ENCODE peak calls at places on chromosomes 12 and 14, in ten cellular contexts. One of them, this sample, is unnamed.

GRCh38 chr14:82913396-82913795 is 1379.7 kb upstream of the SEL1L start:
- DNase-seq in Peyer's patch: no peak
- DNase-seq in K562: no peak
- DNase-seq in esophagus squamous epithelium: no peak
- DNase-seq in suprapubic skin: no peak
- DNase-seq in stomach: no peak
- DNase-seq in HCT116: no peak
- DNase-seq in body of pancreas: no peak
- DNase-seq in HepG2: no peak
- DNase-seq in uterus: no peak
- DNase-seq in this sample: no peak

GRCh38 chr12:2185751-2186341 is 133.1 kb downstream of the CACNA1C start:
- DNase-seq in uterus: no peak
- DNase-seq in HCT116: no peak
- DNase-seq in Peyer's patch: no peak
- DNase-seq in HepG2: no peak
- DNase-seq in esophagus squamous epithelium: no peak
- DNase-seq in K562: no peak
- DNase-seq in suprapubic skin: no peak
- DNase-seq in body of pancreas: no peak
- DNase-seq in stomach: no peak
- DNase-seq in this sample: no peak

GRCh38 chr14:91392623-91393303 is 24.9 kb downstream of the CCDC88C start:
- DNase-seq in HepG2: no peak
- DNase-seq in uterus: no peak
- DNase-seq in Peyer's patch: no peak
- DNase-seq in HCT116: no peak
- DNase-seq in stomach: no peak
- DNase-seq in K562: no peak
- DNase-seq in body of pancreas: no peak
- DNase-seq in esophagus squamous epithelium: no peak
- DNase-seq in suprapubic skin: no peak
- DNase-seq in this sample: no peak

GRCh38 chr14:73785336-73785833 is 66.2 kb upstream of the PTGR2 start:
- DNase-seq in esophagus squamous epithelium: no peak
- DNase-seq in stomach: no peak
- DNase-seq in K562: peak; percentile 50
- DNase-seq in body of pancreas: peak; percentile 54
- DNase-seq in HepG2: peak; percentile 50
- DNase-seq in HCT116: no peak
- DNase-seq in suprapubic skin: no peak
- DNase-seq in uterus: peak; percentile 52
- DNase-seq in Peyer's patch: peak; percentile 70
- DNase-seq in this sample: peak; percentile 75

GRCh38 chr12:49764126-49764525 is 22.8 kb downstream of the TMBIM6 start:
- DNase-seq in K562: no peak
- DNase-seq in esophagus squamous epithelium: no peak
- DNase-seq in HepG2: no peak
- DNase-seq in body of pancreas: no peak
- DNase-seq in stomach: no peak
- DNase-seq in Peyer's patch: no peak
- DNase-seq in HCT116: no peak
- DNase-seq in suprapubic skin: no peak
- DNase-seq in uterus: no peak
- DNase-seq in this sample: no peak

GRCh38 chr14:67853207-67853606 is 33.6 kb downstream of the RAD51B start:
- DNase-seq in stomach: no peak
- DNase-seq in K562: no peak
- DNase-seq in body of pancreas: no peak
- DNase-seq in HepG2: no peak
- DNase-seq in suprapubic skin: no peak
- DNase-seq in Peyer's patch: no peak
- DNase-seq in HCT116: no peak
- DNase-seq in uterus: no peak
- DNase-seq in esophagus squamous epithelium: no peak
- DNase-seq in this sample: no peak

GRCh38 chr14:73754911-73755360 is 40.8 kb upstream of the PNMA1 start:
- DNase-seq in uterus: peak; percentile 74
- DNase-seq in suprapubic skin: no peak
- DNase-seq in K562: no peak
- DNase-seq in HCT116: no peak
- DNase-seq in stomach: peak; percentile 71
- DNase-seq in HepG2: no peak
- DNase-seq in Peyer's patch: peak; percentile 62
- DNase-seq in body of pancreas: no peak
- DNase-seq in esophagus squamous epithelium: no peak
- DNase-seq in this sample: peak; percentile 58

GRCh38 chr14:52472728-52473127 is 79.6 kb downstream of the TXNDC16 start:
- DNase-seq in K562: no peak
- DNase-seq in body of pancreas: no peak
- DNase-seq in uterus: no peak
- DNase-seq in Peyer's patch: no peak
- DNase-seq in esophagus squamous epithelium: no peak
- DNase-seq in suprapubic skin: no peak
- DNase-seq in HCT116: no peak
- DNase-seq in HepG2: no peak
- DNase-seq in stomach: no peak
- DNase-seq in this sample: no peak

GRCh38 chr14:65377576-65377975 is 35.0 kb upstream of the FUT8 start:
- DNase-seq in K562: no peak
- DNase-seq in body of pancreas: peak; percentile 7
- DNase-seq in esophagus squamous epithelium: no peak
- DNase-seq in Peyer's patch: no peak
- DNase-seq in stomach: no peak
- DNase-seq in HCT116: no peak
- DNase-seq in HepG2: no peak
- DNase-seq in uterus: peak; percentile 18
- DNase-seq in suprapubic skin: no peak
- DNase-seq in this sample: no peak

GRCh38 chr12:23906329-23906728 is 43.1 kb downstream of the SOX5 start:
- DNase-seq in K562: no peak
- DNase-seq in suprapubic skin: no peak
- DNase-seq in esophagus squamous epithelium: no peak
- DNase-seq in body of pancreas: no peak
- DNase-seq in stomach: no peak
- DNase-seq in HCT116: no peak
- DNase-seq in uterus: no peak
- DNase-seq in Peyer's patch: no peak
- DNase-seq in HepG2: peak; percentile 20
- DNase-seq in this sample: no peak

GRCh38 chr12:111037047-111037446 is 116.7 kb upstream of the MYL2 start:
- DNase-seq in HepG2: no peak
- DNase-seq in K562: no peak
- DNase-seq in HCT116: no peak
- DNase-seq in stomach: no peak
- DNase-seq in esophagus squamous epithelium: no peak
- DNase-seq in Peyer's patch: no peak
- DNase-seq in uterus: no peak
- DNase-seq in suprapubic skin: no peak
- DNase-seq in body of pancreas: no peak
- DNase-seq in this sample: peak; percentile 62

GRCh38 chr12:110754101-110754793 is 11.6 kb upstream of the PPP1CC start:
- DNase-seq in HepG2: no peak
- DNase-seq in Peyer's patch: no peak
- DNase-seq in suprapubic skin: no peak
- DNase-seq in uterus: peak; percentile 36
- DNase-seq in body of pancreas: no peak
- DNase-seq in esophagus squamous epithelium: no peak
- DNase-seq in K562: no peak
- DNase-seq in stomach: no peak
- DNase-seq in HCT116: no peak
- DNase-seq in this sample: no peak

DNA sequence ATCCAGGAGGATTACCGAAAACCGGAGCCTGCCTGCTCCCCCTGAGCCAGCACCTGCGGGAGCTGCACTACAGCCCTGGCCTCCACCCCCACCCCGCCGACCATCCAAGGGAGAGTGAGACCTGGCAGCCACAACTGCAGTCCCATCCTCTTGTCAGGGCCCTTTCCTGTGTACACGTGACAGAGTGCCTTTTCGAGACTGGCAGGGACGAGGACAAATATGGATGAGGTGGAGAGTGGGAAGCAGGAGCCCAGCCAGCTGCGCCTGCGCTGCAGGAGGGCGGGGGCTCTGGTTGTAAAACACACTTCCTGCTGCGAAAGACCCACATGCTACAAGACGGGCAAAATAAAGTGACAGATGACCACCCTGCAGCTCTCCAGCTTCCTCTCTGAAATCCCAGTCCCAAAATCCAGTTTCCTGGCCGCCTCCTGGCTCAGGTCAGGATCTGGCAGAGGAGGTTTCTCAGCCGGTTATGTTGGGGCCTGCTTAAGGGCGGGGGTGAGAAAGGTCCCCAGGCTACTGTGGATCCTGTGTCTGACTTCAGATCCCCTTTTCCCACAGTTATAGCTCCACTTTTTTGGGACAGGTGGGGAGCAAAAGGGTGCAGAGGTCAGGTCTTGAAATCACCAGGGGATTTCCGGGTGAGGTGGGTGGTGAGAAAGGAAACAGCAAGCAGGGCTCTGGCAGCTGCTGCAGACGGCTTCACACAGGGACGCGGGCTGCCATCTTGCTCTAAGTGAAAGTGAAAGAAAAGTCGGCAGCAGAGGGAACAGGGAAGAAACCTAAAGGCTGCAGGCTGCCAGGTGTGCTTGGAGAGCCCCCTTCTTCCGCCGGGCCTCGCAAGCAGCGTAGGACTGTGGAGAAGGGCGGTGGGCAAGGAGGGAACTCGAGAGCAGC is at the start of gene TAPBPL:
- DNase-seq in suprapubic skin: peak; percentile 85
- DNase-seq in uterus: peak; percentile 83
- DNase-seq in K562: peak; percentile 38
- DNase-seq in HepG2: peak; percentile 89
- DNase-seq in stomach: peak; percentile 81
- DNase-seq in body of pancreas: peak; percentile 88
- DNase-seq in esophagus squamous epithelium: peak; percentile 34
- DNase-seq in HCT116: no peak
- DNase-seq in Peyer's patch: peak; percentile 91
- DNase-seq in this sample: peak; percentile 94
- TF ChIP-seq POLR2A in suprapubic skin: peak; percentile 41
- TF ChIP-seq POLR2A in uterus: peak; percentile 58
- TF ChIP-seq POLR2A in K562: peak; percentile 50
- TF ChIP-seq POLR2A in HepG2: peak; percentile 79
- TF ChIP-seq POLR2A in stomach: no peak
- TF ChIP-seq POLR2A in body of pancreas: peak; percentile 85
- TF ChIP-seq POLR2A in esophagus squamous epithelium: no peak
- TF ChIP-seq POLR2A in HCT116: no peak
- TF ChIP-seq POLR2A in Peyer's patch: peak; percentile 52
- TF ChIP-seq POLR2A in this sample: peak; percentile 96

GRCh38 chr12:132569856-132570480 is 40.4 kb downstream of the LRCOL1 start:
- DNase-seq in HCT116: no peak
- DNase-seq in uterus: no peak
- DNase-seq in stomach: no peak
- DNase-seq in K562: no peak
- DNase-seq in body of pancreas: no peak
- DNase-seq in Peyer's patch: no peak
- DNase-seq in suprapubic skin: no peak
- DNase-seq in esophagus squamous epithelium: no peak
- DNase-seq in HepG2: no peak
- DNase-seq in this sample: no peak
- H3K36me3 ChIP-seq in HCT116: peaks cover 12% of the 10 kb centered on the region
- H3K36me3 ChIP-seq in uterus: no peaks in the 10 kb centered on the region
- H3K36me3 ChIP-seq in stomach: peaks cover 5% of the 10 kb centered on the region
- H3K36me3 ChIP-seq in K562: peaks cover 91% of the 10 kb centered on the region
- H3K36me3 ChIP-seq in body of pancreas: peaks cover 4% of the 10 kb centered on the region
- H3K36me3 ChIP-seq in Peyer's patch: no peaks in the 10 kb centered on the region
- H3K36me3 ChIP-seq in suprapubic skin: peaks cover 54% of the 10 kb centered on the region
- H3K36me3 ChIP-seq in esophagus squamous epithelium: peaks cover 90% of the 10 kb centered on the region
- H3K36me3 ChIP-seq in HepG2: peaks cover 4% of the 10 kb centered on the region
- H3K36me3 ChIP-seq in this sample: peaks cover 4% of the 10 kb centered on the region

DNA sequence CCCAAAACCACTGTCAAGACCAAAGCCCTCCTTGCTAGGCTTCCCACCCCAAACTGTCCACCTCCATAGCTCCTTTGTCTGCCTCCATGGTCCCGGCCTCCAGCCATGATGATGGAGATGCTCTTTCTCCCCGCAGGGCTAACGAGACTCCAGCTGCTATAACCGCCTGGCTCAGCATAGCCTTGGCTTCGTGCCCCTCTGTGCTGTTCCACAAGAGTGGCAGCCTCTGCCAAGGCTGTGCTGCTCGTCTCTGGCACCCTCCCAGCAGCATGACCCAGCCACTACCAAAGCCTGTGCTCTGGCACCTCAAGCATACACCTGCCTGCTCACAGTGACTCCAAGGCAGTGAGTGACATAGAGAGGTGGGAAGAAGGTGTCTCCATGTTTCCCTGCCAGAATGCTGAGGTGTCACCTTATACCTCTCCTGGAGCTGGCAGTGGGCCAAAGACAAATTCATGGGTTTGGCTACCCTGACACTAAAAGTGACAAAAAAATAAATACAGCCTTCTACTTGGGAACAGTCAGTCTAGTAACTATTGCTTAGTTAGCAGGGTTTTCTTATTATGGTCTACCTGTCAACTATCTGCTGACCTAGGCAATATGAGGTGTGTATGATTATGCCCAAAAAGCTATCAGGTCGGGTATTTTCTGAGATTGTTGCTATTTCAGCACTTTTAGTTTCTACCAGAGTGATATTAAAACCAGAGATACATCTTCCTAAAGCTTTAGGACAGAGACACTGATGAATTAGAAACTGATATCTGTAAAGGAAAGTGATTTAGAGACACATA is 16.1 kb upstream of the KRT73 start:
- DNase-seq in body of pancreas: peak; percentile 66
- DNase-seq in HepG2: no peak
- DNase-seq in esophagus squamous epithelium: no peak
- DNase-seq in stomach: peak; percentile 73
- DNase-seq in K562: no peak
- DNase-seq in uterus: no peak
- DNase-seq in HCT116: no peak
- DNase-seq in Peyer's patch: no peak
- DNase-seq in suprapubic skin: no peak
- DNase-seq in this sample: peak; percentile 96
- H3K27ac ChIP-seq in body of pancreas: no peak overlapping the region
- H3K27ac ChIP-seq in HepG2: no peak overlapping the region
- H3K27ac ChIP-seq in esophagus squamous epithelium: no peak overlapping the region
- H3K27ac ChIP-seq in stomach: no peak overlapping the region
- H3K27ac ChIP-seq in K562: no peak overlapping the region
- H3K27ac ChIP-seq in uterus: no peak overlapping the region
- H3K27ac ChIP-seq in HCT116: no peak overlapping the region
- H3K27ac ChIP-seq in Peyer's patch: no peak overlapping the region
- H3K27ac ChIP-seq in suprapubic skin: no peak overlapping the region
- H3K27ac ChIP-seq in this sample: no peak overlapping the region

DNA sequence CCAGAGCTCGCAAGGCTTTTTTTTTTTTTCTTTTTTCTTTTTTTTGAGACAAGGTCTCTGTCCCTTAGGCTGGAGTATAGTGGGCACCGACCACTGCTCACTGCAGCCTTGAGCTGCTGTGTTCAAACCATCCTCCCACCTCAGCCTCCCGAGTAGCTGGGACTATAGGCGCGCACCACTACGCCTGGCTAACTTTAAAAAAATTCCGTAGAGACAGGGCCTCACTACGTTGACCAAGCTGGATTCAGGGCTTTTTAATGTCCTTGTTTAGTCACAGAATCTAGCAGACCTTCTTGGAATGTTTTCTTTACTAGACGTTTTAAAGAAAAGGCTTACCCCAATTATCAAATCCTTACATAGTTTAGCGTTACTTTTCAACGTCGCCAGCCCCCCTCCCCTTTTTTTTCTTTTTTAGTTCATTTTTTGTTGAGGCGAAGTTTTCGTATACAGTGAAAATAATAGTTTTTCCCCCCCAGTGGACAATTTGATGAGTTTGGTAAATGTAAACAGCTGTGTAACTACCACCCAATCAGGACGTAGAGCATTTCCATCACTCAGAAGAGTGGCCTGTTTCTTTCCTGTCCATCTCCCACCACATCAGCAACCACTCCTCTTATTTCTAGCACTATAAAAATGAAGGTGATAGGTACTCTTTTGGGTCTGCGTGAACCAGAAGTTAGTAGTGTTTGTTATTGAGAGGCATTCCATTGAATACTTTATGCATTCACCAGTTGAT is 664 bp upstream of the DLGAP5 start:
- DNase-seq in Peyer's patch: no peak
- DNase-seq in suprapubic skin: no peak
- DNase-seq in body of pancreas: no peak
- DNase-seq in K562: no peak
- DNase-seq in uterus: no peak
- DNase-seq in stomach: no peak
- DNase-seq in esophagus squamous epithelium: no peak
- DNase-seq in HCT116: no peak
- DNase-seq in HepG2: no peak
- DNase-seq in this sample: no peak
- TF ChIP-seq POLR2A in Peyer's patch: no peak
- TF ChIP-seq POLR2A in suprapubic skin: no peak
- TF ChIP-seq POLR2A in body of pancreas: no peak
- TF ChIP-seq POLR2A in K562: no peak
- TF ChIP-seq POLR2A in uterus: no peak
- TF ChIP-seq POLR2A in stomach: no peak
- TF ChIP-seq POLR2A in esophagus squamous epithelium: no peak
- TF ChIP-seq POLR2A in HCT116: no peak
- TF ChIP-seq POLR2A in HepG2: no peak
- TF ChIP-seq POLR2A in this sample: no peak

This sample was measured in thyroid gland.